ENCODE peak calls at places on chromosomes 12 and 14, in seven cellular contexts. K is astrocyte of the cerebellum, H is bronchial epithelial cell, L is retinal pigment epithelial cell, A is transverse colon, Y is WTC11, M is fibroblast of the aortic adventitia. P is an unnamed sample.

GRCh38 chr14:59274991-59275391 is 86.5 kb downstream of the DAAM1 start:
- DNase-seq in K (no peak), H (peak; percentile 63), L (no peak), A (no peak), Y (no peak), M (no peak), P (no peak)

GRCh38 chr12:94898388-94898787 is 105.1 kb downstream of the NDUFA12 start:
- DNase-seq in K (no peak), H (peak; percentile 8), L (no peak), A (no peak), Y (peak; percentile 34), M (peak; percentile 19), P (no peak)

GRCh38 chr14:66268802-66269334 is 217.3 kb upstream of the CCDC196 start:
- DNase-seq in K (no peak), H (no peak), L (no peak), A (no peak), Y (no peak), M (no peak), P (no peak)

GRCh38 chr12:77133566-77133965 is 68.2 kb upstream of the E2F7 start:
- DNase-seq in K (peak; percentile 53), H (peak; percentile 49), L (no peak), A (peak; percentile 11), Y (peak; percentile 75), M (peak; percentile 67), P (no peak)

GRCh38 chr12:62760779-62761178 is 174.2 kb downstream of the PPM1H start:
- DNase-seq in K (no peak), H (no peak), L (no peak), A (no peak), Y (no peak), M (peak; percentile 61), P (no peak)

GRCh38 chr14:94646481-94646880 is 34.3 kb downstream of the SERPINA3 start:
- DNase-seq in K (peak; percentile 56), H (peak; percentile 29), L (no peak), A (no peak), Y (no peak), M (peak; percentile 56), P (no peak)

GRCh38 chr12:267581-268482 is 5.2 kb upstream of the SLC6A13 start:
- DNase-seq in K (no peak), H (no peak), L (no peak), A (no peak), Y (no peak), M (no peak), P (no peak)

GRCh38 chr12:52580496-52580895 is 6.9 kb upstream of the KRT74 start:
- DNase-seq in K (no peak), H (peak; percentile 45), L (no peak), A (no peak), Y (no peak), M (no peak), P (no peak)

GRCh38 chr12:75491169-75491568 is 10.6 kb downstream of the GLIPR1 start:
- DNase-seq in K (no peak), H (no peak), L (no peak), A (no peak), Y (no peak), M (no peak), P (no peak)

GRCh38 chr14:94773017-94773681 is 3.2 kb upstream of the GSC start:
- DNase-seq in K (no peak), H (no peak), L (no peak), A (no peak), Y (peak; percentile 73), M (no peak), P (no peak)

GRCh38 chr14:21087294-21088091 is 11.0 kb downstream of the ZNF219 start:
- DNase-seq in K (peak; percentile 91), H (peak; percentile 84), L (peak; percentile 71), A (no peak), Y (peak; percentile 34), M (peak; percentile 95), P (peak; percentile 31)

GRCh38 chr12:56358836-56359532 is 923 bp downstream of the STAT2 start:
- DNase-seq in K (peak; percentile 65), H (peak; percentile 70), L (peak; percentile 50), A (peak; percentile 24), Y (no peak), M (peak; percentile 89), P (no peak)

GRCh38 chr12:96063046-96063445 is 27.7 kb upstream of the LTA4H start:
- DNase-seq in K (peak; percentile 15), H (peak; percentile 35), L (no peak), A (no peak), Y (no peak), M (peak; percentile 40), P (no peak)

GRCh38 chr14:18688346-18688745 is 87.4 kb downstream of the OR11H12 start:
- DNase-seq in K (no peak), H (peak; percentile 2), L (no peak), A (no peak), Y (no peak), M (no peak), P (no peak)

GRCh38 chr14:23362200-23362599 is 2.8 kb downstream of the EFS start:
- DNase-seq in K (peak; percentile 16), H (no peak), L (no peak), A (no peak), Y (no peak), M (peak; percentile 10), P (no peak)

GRCh38 chr12:54560374-54560858 is 11.0 kb downstream of the PDE1B start:
- DNase-seq in K (peak; percentile 28), H (peak; percentile 68), L (no peak), A (peak; percentile 83), Y (peak; percentile 91), M (peak; percentile 72), P (no peak)

GRCh38 chr14:31060253-31060875 is 34.2 kb upstream of the STRN3 start:
- DNase-seq in K (no peak), H (peak; percentile 82), L (no peak), A (no peak), Y (no peak), M (no peak), P (no peak)

DNA sequence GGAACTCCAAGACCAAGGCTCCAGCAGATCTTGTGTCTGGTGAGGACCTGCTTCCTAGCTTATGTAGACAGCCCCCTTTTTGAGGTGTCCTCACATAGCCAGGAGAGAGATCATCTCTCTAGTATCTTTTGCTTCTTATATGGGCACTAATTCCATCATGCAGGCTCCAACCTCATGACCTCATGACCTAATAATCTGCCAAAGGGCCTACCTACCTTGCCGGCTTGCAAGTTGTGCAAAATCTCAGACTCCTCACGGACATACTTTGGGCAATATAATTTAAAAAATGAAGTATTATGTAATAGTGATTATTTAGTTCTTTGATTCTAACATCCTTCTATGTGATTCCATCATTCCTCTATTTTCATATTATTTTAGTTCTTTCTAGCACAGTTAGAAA is 333.1 kb upstream of the DIO2 start:
- DNase-seq in K (no peak), H (no peak), L (no peak), A (no peak), Y (no peak), M (no peak), P (no peak)
- TF ChIP-seq CTCF in K (no peak), H (no peak), L (no peak), A (no peak), Y (no peak), M (no peak), P (no peak)

DNA sequence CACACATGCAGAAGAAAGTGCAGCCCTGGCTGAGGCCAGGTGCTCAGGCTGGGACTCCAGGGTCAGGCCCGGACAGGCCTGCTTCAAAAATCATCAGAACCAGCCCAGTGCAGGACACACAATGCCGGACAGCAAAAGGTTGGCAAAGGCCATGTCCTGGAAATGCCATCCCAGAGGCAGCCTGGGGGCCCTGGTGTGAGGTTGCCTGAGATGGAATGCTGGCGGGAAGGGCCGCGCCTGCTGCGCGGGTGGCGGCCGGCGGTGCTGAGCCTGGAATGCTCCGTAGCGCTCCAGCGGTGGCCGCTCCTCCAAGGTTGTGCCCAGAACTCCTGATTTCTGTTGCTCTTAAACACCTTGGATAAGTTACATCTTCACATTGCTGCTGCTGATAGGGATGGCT is 21.7 kb upstream of the CRIP2 start:
- DNase-seq in K (no peak), H (no peak), L (no peak), A (no peak), Y (no peak), M (no peak), P (no peak)
- TF ChIP-seq CTCF in K (no peak), H (no peak), L (no peak), A (no peak), Y (no peak), M (no peak), P (no peak)

GRCh38 chr12:73935817-73936216 is 601.8 kb upstream of the ATXN7L3B start:
- DNase-seq in K (no peak), H (peak; percentile 36), L (no peak), A (no peak), Y (no peak), M (no peak), P (no peak)
- TF ChIP-seq CTCF in K (no peak), H (peak; percentile 39), L (peak; percentile 62), A (no peak), Y (no peak), M (no peak), P (peak; percentile 23)

GRCh38 chr14:91519239-91520036 is 9.3 kb upstream of the PPP4R3A start:
- DNase-seq in K (no peak), H (no peak), L (no peak), A (no peak), Y (no peak), M (no peak), P (no peak)

GRCh38 chr14:91520138-91520537 is 10.0 kb upstream of the PPP4R3A start:
- DNase-seq in K (no peak), H (no peak), L (no peak), A (no peak), Y (no peak), M (no peak), P (no peak)

GRCh38 chr14:91521058-91521721 is 11.1 kb upstream of the PPP4R3A start:
- DNase-seq in K (no peak), H (no peak), L (no peak), A (no peak), Y (no peak), M (no peak), P (no peak)

GRCh38 chr14:91523972-91524371 is 13.9 kb upstream of the PPP4R3A start:
- DNase-seq in K (no peak), H (no peak), L (no peak), A (no peak), Y (no peak), M (no peak), P (no peak)
- TF ChIP-seq CTCF in K (no peak), H (no peak), L (no peak), A (no peak), Y (no peak), M (no peak), P (no peak)

GRCh38 chr12:89461649-89462612 is 62.7 kb downstream of the GALNT4 start:
- DNase-seq in K (peak; percentile 66), H (peak; percentile 75), L (peak; percentile 43), A (no peak), Y (no peak), M (peak; percentile 86), P (no peak)
- TF ChIP-seq CTCF in K (peak; percentile 22), H (peak; percentile 33), L (peak; percentile 46), A (peak; percentile 59), Y (peak; percentile 49), M (peak; percentile 37), P (peak; percentile 66)

GRCh38 chr14:100199240-100199860 is 39.6 kb upstream of the YY1 start:
- DNase-seq in K (no peak), H (peak; percentile 55), L (no peak), A (no peak), Y (no peak), M (no peak), P (no peak)
- TF ChIP-seq CTCF in K (no peak), H (no peak), L (no peak), A (no peak), Y (no peak), M (no peak), P (no peak)

GRCh38 chr14:81447018-81447770 is 47.1 kb upstream of the STON2 start:
- DNase-seq in K (no peak), H (no peak), L (no peak), A (no peak), Y (no peak), M (peak; percentile 80), P (no peak)
- TF ChIP-seq CTCF in K (no peak), H (no peak), L (no peak), A (no peak), Y (no peak), M (no peak), P (no peak)